ENCODE peak calls at places on chromosomes 16 and 17, in nine cellular contexts. One of them, this sample, is unnamed.

GRCh38 chr17:1783834-1784611 is 22.2 kb downstream of the SERPINF1 start:
- DNase-seq in stimulated activated CD4-positive, alpha-beta T cell treated with anti-CD3 and anti-CD28 coated beads, Interleukin-1b, Interleukin-23, amount 100 ng/mL, for 24 hours: no peak
- DNase-seq in ELR: peak
- DNase-seq in ovary: peak
- DNase-seq in nucleus accumbens: no peak
- DNase-seq in hippocampal formation: no peak
- DNase-seq in ACHN: peak
- DNase-seq in neural progenitor cell: peak
- DNase-seq in Caki2: peak
- DNase-seq in this sample: peak

GRCh38 chr17:17899486-17899885 is 62.7 kb upstream of the SREBF1 start:
- DNase-seq in stimulated activated CD4-positive, alpha-beta T cell treated with anti-CD3 and anti-CD28 coated beads, Interleukin-1b, Interleukin-23, amount 100 ng/mL, for 24 hours: no peak
- DNase-seq in ELR: no peak
- DNase-seq in ovary: no peak
- DNase-seq in nucleus accumbens: no peak
- DNase-seq in hippocampal formation: no peak
- DNase-seq in ACHN: no peak
- DNase-seq in neural progenitor cell: no peak
- DNase-seq in Caki2: no peak
- DNase-seq in this sample: no peak

GRCh38 chr17:9285602-9286001 is 264.3 kb downstream of the NTN1 start:
- DNase-seq in stimulated activated CD4-positive, alpha-beta T cell treated with anti-CD3 and anti-CD28 coated beads, Interleukin-1b, Interleukin-23, amount 100 ng/mL, for 24 hours: no peak
- DNase-seq in ELR: no peak
- DNase-seq in ovary: no peak
- DNase-seq in nucleus accumbens: no peak
- DNase-seq in hippocampal formation: no peak
- DNase-seq in ACHN: no peak
- DNase-seq in neural progenitor cell: no peak
- DNase-seq in Caki2: no peak
- DNase-seq in this sample: no peak

GRCh38 chr17:38578229-38578628 is 27.5 kb downstream of the SRCIN1 start:
- DNase-seq in stimulated activated CD4-positive, alpha-beta T cell treated with anti-CD3 and anti-CD28 coated beads, Interleukin-1b, Interleukin-23, amount 100 ng/mL, for 24 hours: no peak
- DNase-seq in ELR: peak
- DNase-seq in ovary: no peak
- DNase-seq in nucleus accumbens: no peak
- DNase-seq in hippocampal formation: no peak
- DNase-seq in ACHN: no peak
- DNase-seq in neural progenitor cell: peak
- DNase-seq in Caki2: no peak
- DNase-seq in this sample: no peak

GRCh38 chr17:21168555-21168865 is 41.7 kb downstream of the DHRS7B start:
- DNase-seq in stimulated activated CD4-positive, alpha-beta T cell treated with anti-CD3 and anti-CD28 coated beads, Interleukin-1b, Interleukin-23, amount 100 ng/mL, for 24 hours: no peak
- DNase-seq in ELR: no peak
- DNase-seq in ovary: no peak
- DNase-seq in nucleus accumbens: no peak
- DNase-seq in hippocampal formation: no peak
- DNase-seq in ACHN: no peak
- DNase-seq in neural progenitor cell: no peak
- DNase-seq in Caki2: no peak
- DNase-seq in this sample: no peak

GRCh38 chr17:33639103-33639991 is 346.3 kb upstream of the ASIC2 start:
- DNase-seq in stimulated activated CD4-positive, alpha-beta T cell treated with anti-CD3 and anti-CD28 coated beads, Interleukin-1b, Interleukin-23, amount 100 ng/mL, for 24 hours: no peak
- DNase-seq in ELR: no peak
- DNase-seq in ovary: no peak
- DNase-seq in nucleus accumbens: no peak
- DNase-seq in hippocampal formation: no peak
- DNase-seq in ACHN: no peak
- DNase-seq in neural progenitor cell: no peak
- DNase-seq in Caki2: no peak
- DNase-seq in this sample: no peak

GRCh38 chr17:15264542-15264941 is 584 bp downstream of the PMP22 start:
- DNase-seq in stimulated activated CD4-positive, alpha-beta T cell treated with anti-CD3 and anti-CD28 coated beads, Interleukin-1b, Interleukin-23, amount 100 ng/mL, for 24 hours: no peak
- DNase-seq in ELR: no peak
- DNase-seq in ovary: no peak
- DNase-seq in nucleus accumbens: no peak
- DNase-seq in hippocampal formation: no peak
- DNase-seq in ACHN: no peak
- DNase-seq in neural progenitor cell: no peak
- DNase-seq in Caki2: no peak
- DNase-seq in this sample: no peak

GRCh38 chr17:67431210-67432015 is 54.3 kb downstream of the PITPNC1 start:
- DNase-seq in stimulated activated CD4-positive, alpha-beta T cell treated with anti-CD3 and anti-CD28 coated beads, Interleukin-1b, Interleukin-23, amount 100 ng/mL, for 24 hours: no peak
- DNase-seq in ELR: peak
- DNase-seq in ovary: no peak
- DNase-seq in nucleus accumbens: no peak
- DNase-seq in hippocampal formation: no peak
- DNase-seq in ACHN: peak
- DNase-seq in neural progenitor cell: no peak
- DNase-seq in Caki2: peak
- DNase-seq in this sample: peak

GRCh38 chr16:3214904-3215600 is 19.9 kb downstream of the ZNF200 start:
- DNase-seq in stimulated activated CD4-positive, alpha-beta T cell treated with anti-CD3 and anti-CD28 coated beads, Interleukin-1b, Interleukin-23, amount 100 ng/mL, for 24 hours: no peak
- DNase-seq in ELR: peak
- DNase-seq in ovary: no peak
- DNase-seq in nucleus accumbens: no peak
- DNase-seq in hippocampal formation: no peak
- DNase-seq in ACHN: no peak
- DNase-seq in neural progenitor cell: no peak
- DNase-seq in Caki2: no peak
- DNase-seq in this sample: peak

This sample was measured in LHCN-M2.